ENCODE peak calls at places on chromosome 3, in nine cellular contexts. One of them, this sample, is unnamed.

GRCh38 chr3:15528881-15529537 is 7.5 kb upstream of the COLQ start:
- DNase-seq in GM10248: no peak
- DNase-seq in astrocyte: no peak
- DNase-seq in Calu3: no peak
- DNase-seq in Caco-2: no peak
- DNase-seq in mammary epithelial cell: no peak
- DNase-seq in endothelial cell: no peak
- DNase-seq in body of pancreas: no peak
- DNase-seq in PC-3: no peak
- DNase-seq in this sample: no peak

GRCh38 chr3:43644443-43644842 is 22.6 kb upstream of the ANO10 start:
- DNase-seq in astrocyte: no peak
- DNase-seq in Caco-2: no peak
- DNase-seq in GM10248: no peak
- DNase-seq in body of pancreas: no peak
- DNase-seq in mammary epithelial cell: no peak
- DNase-seq in endothelial cell: no peak
- DNase-seq in Calu3: no peak
- DNase-seq in PC-3: peak
- DNase-seq in this sample: no peak

GRCh38 chr3:64257096-64257755 is 32.0 kb upstream of the PRICKLE2 start:
- DNase-seq in astrocyte: no peak
- DNase-seq in body of pancreas: no peak
- DNase-seq in GM10248: no peak
- DNase-seq in endothelial cell: no peak
- DNase-seq in Calu3: no peak
- DNase-seq in PC-3: no peak
- DNase-seq in Caco-2: no peak
- DNase-seq in mammary epithelial cell: no peak
- DNase-seq in this sample: no peak

GRCh38 chr3:45656575-45657363 is 32.4 kb upstream of the SACM1L start:
- DNase-seq in GM10248: peak
- DNase-seq in PC-3: peak
- DNase-seq in body of pancreas: peak
- DNase-seq in astrocyte: peak
- DNase-seq in endothelial cell: peak
- DNase-seq in mammary epithelial cell: peak
- DNase-seq in Calu3: peak
- DNase-seq in Caco-2: peak
- DNase-seq in this sample: peak

GRCh38 chr3:81702126-81702525 is 59.3 kb downstream of the GBE1 start:
- DNase-seq in body of pancreas: no peak
- DNase-seq in GM10248: no peak
- DNase-seq in mammary epithelial cell: no peak
- DNase-seq in Caco-2: no peak
- DNase-seq in PC-3: no peak
- DNase-seq in astrocyte: no peak
- DNase-seq in endothelial cell: no peak
- DNase-seq in Calu3: no peak
- DNase-seq in this sample: no peak

GRCh38 chr3:185640308-185640707 is 54.2 kb downstream of the SENP2 start:
- DNase-seq in Calu3: no peak
- DNase-seq in body of pancreas: no peak
- DNase-seq in Caco-2: no peak
- DNase-seq in PC-3: no peak
- DNase-seq in astrocyte: no peak
- DNase-seq in GM10248: no peak
- DNase-seq in endothelial cell: no peak
- DNase-seq in mammary epithelial cell: no peak
- DNase-seq in this sample: no peak

GRCh38 chr3:50617911-50618481 is 1.0 kb downstream of the MAPKAPK3 start:
- DNase-seq in body of pancreas: no peak
- DNase-seq in Calu3: no peak
- DNase-seq in astrocyte: no peak
- DNase-seq in endothelial cell: no peak
- DNase-seq in mammary epithelial cell: no peak
- DNase-seq in GM10248: no peak
- DNase-seq in Caco-2: no peak
- DNase-seq in PC-3: no peak
- DNase-seq in this sample: peak

GRCh38 chr3:44995142-44995770 is 19.2 kb downstream of the EXOSC7 start:
- DNase-seq in Calu3: peak
- DNase-seq in GM10248: no peak
- DNase-seq in endothelial cell: no peak
- DNase-seq in Caco-2: no peak
- DNase-seq in body of pancreas: peak
- DNase-seq in astrocyte: peak
- DNase-seq in PC-3: peak
- DNase-seq in mammary epithelial cell: no peak
- DNase-seq in this sample: peak

GRCh38 chr3:178236555-178237277 is 299.5 kb upstream of the KCNMB2 start:
- DNase-seq in body of pancreas: no peak
- DNase-seq in endothelial cell: no peak
- DNase-seq in mammary epithelial cell: peak
- DNase-seq in PC-3: peak
- DNase-seq in astrocyte: no peak
- DNase-seq in Calu3: no peak
- DNase-seq in GM10248: no peak
- DNase-seq in Caco-2: no peak
- DNase-seq in this sample: peak

GRCh38 chr3:187027531-187027936 is 97.2 kb downstream of the ST6GAL1 start:
- DNase-seq in astrocyte: no peak
- DNase-seq in endothelial cell: no peak
- DNase-seq in Caco-2: no peak
- DNase-seq in mammary epithelial cell: no peak
- DNase-seq in GM10248: no peak
- DNase-seq in body of pancreas: no peak
- DNase-seq in PC-3: no peak
- DNase-seq in Calu3: no peak
- DNase-seq in this sample: no peak

GRCh38 chr3:194561306-194561974 is 71.8 kb downstream of the TMEM44 start:
- DNase-seq in GM10248: no peak
- DNase-seq in mammary epithelial cell: peak
- DNase-seq in PC-3: peak
- DNase-seq in Calu3: no peak
- DNase-seq in Caco-2: no peak
- DNase-seq in body of pancreas: no peak
- DNase-seq in astrocyte: peak
- DNase-seq in endothelial cell: no peak
- DNase-seq in this sample: peak

GRCh38 chr3:14522129-14522691 is 17.9 kb downstream of the GRIP2 start:
- DNase-seq in Caco-2: peak
- DNase-seq in astrocyte: no peak
- DNase-seq in PC-3: no peak
- DNase-seq in body of pancreas: no peak
- DNase-seq in mammary epithelial cell: no peak
- DNase-seq in endothelial cell: no peak
- DNase-seq in Calu3: no peak
- DNase-seq in GM10248: no peak
- DNase-seq in this sample: no peak

GRCh38 chr3:196969660-196970546 is 1.3 kb upstream of the PIGZ start:
- DNase-seq in endothelial cell: peak
- DNase-seq in astrocyte: no peak
- DNase-seq in body of pancreas: peak
- DNase-seq in Calu3: peak
- DNase-seq in GM10248: peak
- DNase-seq in Caco-2: no peak
- DNase-seq in mammary epithelial cell: peak
- DNase-seq in PC-3: peak
- DNase-seq in this sample: no peak

GRCh38 chr3:46542344-46542743 is 23.8 kb downstream of the LRRC2 start:
- DNase-seq in Calu3: no peak
- DNase-seq in PC-3: peak
- DNase-seq in mammary epithelial cell: no peak
- DNase-seq in GM10248: no peak
- DNase-seq in Caco-2: no peak
- DNase-seq in body of pancreas: no peak
- DNase-seq in astrocyte: no peak
- DNase-seq in endothelial cell: no peak
- DNase-seq in this sample: peak

GRCh38 chr3:127787966-127788365 is 34.3 kb downstream of the MGLL start:
- DNase-seq in Calu3: no peak
- DNase-seq in astrocyte: no peak
- DNase-seq in endothelial cell: no peak
- DNase-seq in GM10248: no peak
- DNase-seq in mammary epithelial cell: no peak
- DNase-seq in PC-3: no peak
- DNase-seq in Caco-2: no peak
- DNase-seq in body of pancreas: no peak
- DNase-seq in this sample: no peak

GRCh38 chr3:62833538-62833937 is 41.7 kb downstream of the CADPS start:
- DNase-seq in Caco-2: no peak
- DNase-seq in body of pancreas: no peak
- DNase-seq in mammary epithelial cell: no peak
- DNase-seq in PC-3: no peak
- DNase-seq in endothelial cell: no peak
- DNase-seq in Calu3: no peak
- DNase-seq in astrocyte: no peak
- DNase-seq in GM10248: peak
- DNase-seq in this sample: no peak

GRCh38 chr3:126656376-126657134 is 1.6 kb upstream of the TXNRD3 start:
- DNase-seq in astrocyte: no peak
- DNase-seq in Calu3: no peak
- DNase-seq in body of pancreas: no peak
- DNase-seq in mammary epithelial cell: no peak
- DNase-seq in GM10248: no peak
- DNase-seq in PC-3: no peak
- DNase-seq in Caco-2: no peak
- DNase-seq in endothelial cell: no peak
- DNase-seq in this sample: no peak

GRCh38 chr3:126655887-126656286 is 963 bp upstream of the TXNRD3 start:
- DNase-seq in endothelial cell: no peak
- DNase-seq in mammary epithelial cell: no peak
- DNase-seq in Caco-2: no peak
- DNase-seq in GM10248: no peak
- DNase-seq in body of pancreas: no peak
- DNase-seq in astrocyte: no peak
- DNase-seq in Calu3: no peak
- DNase-seq in PC-3: no peak
- DNase-seq in this sample: no peak

GRCh38 chr3:126658584-126658983 is 3.7 kb upstream of the TXNRD3 start:
- DNase-seq in endothelial cell: no peak
- DNase-seq in PC-3: no peak
- DNase-seq in astrocyte: no peak
- DNase-seq in Calu3: no peak
- DNase-seq in mammary epithelial cell: no peak
- DNase-seq in body of pancreas: no peak
- DNase-seq in GM10248: no peak
- DNase-seq in Caco-2: no peak
- DNase-seq in this sample: no peak

GRCh38 chr3:126657901-126658300 is 3.0 kb upstream of the TXNRD3 start:
- DNase-seq in mammary epithelial cell: no peak
- DNase-seq in PC-3: no peak
- DNase-seq in body of pancreas: no peak
- DNase-seq in Calu3: no peak
- DNase-seq in GM10248: no peak
- DNase-seq in endothelial cell: no peak
- DNase-seq in Caco-2: no peak
- DNase-seq in astrocyte: no peak
- DNase-seq in this sample: no peak

GRCh38 chr3:126654571-126655393 is at the start of gene TXNRD3:
- DNase-seq in mammary epithelial cell: peak
- DNase-seq in astrocyte: peak
- DNase-seq in Caco-2: peak
- DNase-seq in endothelial cell: peak
- DNase-seq in body of pancreas: peak
- DNase-seq in PC-3: peak
- DNase-seq in GM10248: peak
- DNase-seq in Calu3: peak
- DNase-seq in this sample: peak
- TF ChIP-seq CTCF in mammary epithelial cell: no peak
- TF ChIP-seq CTCF in astrocyte: no peak
- TF ChIP-seq CTCF in Caco-2: no peak
- TF ChIP-seq CTCF in endothelial cell: no peak
- TF ChIP-seq CTCF in body of pancreas: no peak
- TF ChIP-seq CTCF in PC-3: no peak
- TF ChIP-seq CTCF in GM10248: no peak
- TF ChIP-seq CTCF in Calu3: no peak
- TF ChIP-seq CTCF in this sample: peak

GRCh38 chr3:122077293-122078234 is 22.4 kb downstream of the CD86 start:
- DNase-seq in endothelial cell: no peak
- DNase-seq in mammary epithelial cell: no peak
- DNase-seq in PC-3: no peak
- DNase-seq in Caco-2: no peak
- DNase-seq in Calu3: no peak
- DNase-seq in astrocyte: no peak
- DNase-seq in GM10248: no peak
- DNase-seq in body of pancreas: no peak
- DNase-seq in this sample: no peak
- TF ChIP-seq CTCF in endothelial cell: no peak
- TF ChIP-seq CTCF in mammary epithelial cell: no peak
- TF ChIP-seq CTCF in PC-3: no peak
- TF ChIP-seq CTCF in Caco-2: no peak
- TF ChIP-seq CTCF in Calu3: no peak
- TF ChIP-seq CTCF in astrocyte: no peak
- TF ChIP-seq CTCF in GM10248: no peak
- TF ChIP-seq CTCF in body of pancreas: no peak
- TF ChIP-seq CTCF in this sample: no peak

DNA sequence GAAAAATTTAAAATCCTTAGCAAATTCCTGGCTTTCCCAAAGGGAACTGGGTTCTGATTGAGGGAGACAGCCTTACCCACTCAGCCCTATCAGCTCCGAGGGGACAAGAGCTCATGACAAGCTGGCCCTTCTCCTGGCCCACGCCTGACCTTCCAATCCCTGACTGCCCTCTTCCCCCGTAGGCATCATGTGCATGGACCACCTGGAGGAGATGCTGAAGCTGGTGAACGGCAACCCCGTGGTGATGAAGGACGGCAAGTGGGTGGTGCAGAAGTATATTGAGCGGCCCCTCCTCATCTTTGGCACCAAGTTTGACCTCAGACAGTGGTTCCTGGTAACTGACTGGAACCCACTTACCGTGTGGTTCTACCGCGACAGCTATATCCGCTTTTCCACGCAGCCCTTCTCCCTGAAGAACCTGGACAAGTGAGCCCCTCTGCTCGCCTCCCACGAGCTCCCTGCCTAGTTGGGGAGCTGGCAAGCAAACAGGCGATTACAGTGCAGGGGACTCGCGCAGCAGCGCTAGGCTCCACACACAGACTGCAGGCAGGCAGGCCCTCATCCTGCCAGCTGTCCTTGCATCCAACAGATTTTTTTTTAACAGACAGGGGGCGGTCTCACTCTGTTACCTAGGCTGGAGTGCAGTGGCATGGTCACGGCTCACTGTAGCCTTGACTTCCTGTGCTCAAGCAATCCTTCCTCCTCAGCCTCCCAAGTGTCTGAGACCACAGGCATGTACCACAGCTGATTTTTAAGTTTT is 16.8 kb downstream of the RPUSD3 start:
- DNase-seq in mammary epithelial cell: no peak
- DNase-seq in GM10248: no peak
- DNase-seq in body of pancreas: peak
- DNase-seq in Caco-2: no peak
- DNase-seq in Calu3: peak
- DNase-seq in endothelial cell: peak
- DNase-seq in astrocyte: no peak
- DNase-seq in PC-3: peak
- DNase-seq in this sample: peak
- TF ChIP-seq CTCF in mammary epithelial cell: peak
- TF ChIP-seq CTCF in GM10248: no peak
- TF ChIP-seq CTCF in body of pancreas: peak
- TF ChIP-seq CTCF in Caco-2: peak
- TF ChIP-seq CTCF in Calu3: no peak
- TF ChIP-seq CTCF in endothelial cell: peak
- TF ChIP-seq CTCF in astrocyte: peak
- TF ChIP-seq CTCF in PC-3: peak
- TF ChIP-seq CTCF in this sample: peak

GRCh38 chr3:42191443-42191747 is 74.6 kb downstream of the CCK start:
- DNase-seq in body of pancreas: no peak
- DNase-seq in mammary epithelial cell: no peak
- DNase-seq in PC-3: no peak
- DNase-seq in GM10248: no peak
- DNase-seq in Calu3: no peak
- DNase-seq in Caco-2: no peak
- DNase-seq in astrocyte: no peak
- DNase-seq in endothelial cell: no peak
- DNase-seq in this sample: no peak
- TF ChIP-seq CTCF in body of pancreas: no peak
- TF ChIP-seq CTCF in mammary epithelial cell: no peak
- TF ChIP-seq CTCF in PC-3: peak
- TF ChIP-seq CTCF in GM10248: no peak
- TF ChIP-seq CTCF in Calu3: no peak
- TF ChIP-seq CTCF in Caco-2: no peak
- TF ChIP-seq CTCF in astrocyte: no peak
- TF ChIP-seq CTCF in endothelial cell: peak
- TF ChIP-seq CTCF in this sample: peak

This sample was measured in HFFc6.